ENCODE peak calls at places on chromosomes 2 and 18, in eight cellular contexts. I is naive thymus-derived CD4-positive, alpha-beta T cell; L is thyroid gland; K is breast epithelium; T is transverse colon; R is A549; J is CD8-positive, alpha-beta T cell; X is Peyer's patch. S is an unnamed sample.

GRCh38 chr18:69161383-69162028 is 239.2 kb upstream of the DOK6 start:
- DNase-seq in T (no peak), L (no peak), K (no peak), X (no peak), J (no peak), R (peak; percentile 1), I (no peak), S (no peak)

GRCh38 chr2:218397502-218398436 is 1.9 kb upstream of the CTDSP1 start:
- DNase-seq in T (peak; percentile 82), L (peak; percentile 88), R (peak; percentile 87), X (peak; percentile 85), I (peak; percentile 33), J (no peak), K (no peak), S (peak; percentile 68)

GRCh38 chr2:5373200-5373599 is 319.0 kb upstream of the SOX11 start:
- DNase-seq in R (no peak), J (no peak), L (no peak), T (no peak), I (no peak), X (no peak), K (no peak), S (no peak)

GRCh38 chr2:11680181-11680900 is 10.3 kb upstream of the NTSR2 start:
- DNase-seq in J (no peak), I (no peak), L (no peak), R (no peak), K (no peak), T (no peak), X (peak; percentile 45), S (no peak)

GRCh38 chr18:59957957-59958356 is 58.2 kb downstream of the PMAIP1 start:
- DNase-seq in R (peak; percentile 5), J (no peak), X (peak; percentile 61), T (peak; percentile 47), I (no peak), L (peak; percentile 17), K (no peak), S (no peak)

GRCh38 chr2:227460079-227460485 is 11.9 kb upstream of the AGFG1 start:
- DNase-seq in R (no peak), K (no peak), T (no peak), X (no peak), J (peak; percentile 14), I (peak; percentile 18), L (no peak), S (peak; percentile 53)

GRCh38 chr2:232592687-232593407 is 40.6 kb upstream of the EFHD1 start:
- DNase-seq in T (peak; percentile 68), R (peak; percentile 77), J (no peak), I (no peak), X (peak; percentile 73), K (no peak), L (no peak), S (no peak)

GRCh38 chr2:60465736-60466135 is 87.7 kb downstream of the BCL11A start:
- DNase-seq in I (no peak), K (no peak), J (no peak), R (no peak), X (no peak), L (no peak), T (no peak), S (no peak)

GRCh38 chr2:35035883-35036282 is 1319.7 kb upstream of the CRIM1 start:
- DNase-seq in X (no peak), K (no peak), J (no peak), L (no peak), T (no peak), R (peak; percentile 61), I (no peak), S (no peak)

GRCh38 chr18:295756-296155 is 27.9 kb upstream of the THOC1 start:
- DNase-seq in J (no peak), R (no peak), T (no peak), K (no peak), X (no peak), L (no peak), I (no peak), S (no peak)

GRCh38 chr2:72984172-72984671 is 66.9 kb downstream of the EMX1 start:
- DNase-seq in R (no peak), L (no peak), T (no peak), J (no peak), K (no peak), I (no peak), X (peak; percentile 18), S (no peak)

GRCh38 chr2:72982781-72983499 is 65.6 kb downstream of the EMX1 start:
- DNase-seq in L (no peak), T (no peak), J (no peak), I (no peak), X (peak; percentile 31), R (no peak), K (no peak), S (no peak)

GRCh38 chr2:72983500-72984039 is 66.3 kb downstream of the EMX1 start:
- DNase-seq in L (no peak), T (peak; percentile 53), I (no peak), R (no peak), X (peak; percentile 69), J (no peak), K (no peak), S (no peak)

GRCh38 chr2:72985891-72986683 is 68.8 kb downstream of the EMX1 start:
- DNase-seq in J (no peak), T (no peak), X (peak; percentile 25), I (no peak), R (no peak), K (no peak), L (no peak), S (no peak)

GRCh38 chr2:72985136-72985535 is 67.8 kb downstream of the EMX1 start:
- DNase-seq in T (no peak), L (no peak), I (no peak), J (no peak), X (peak; percentile 21), R (no peak), K (no peak), S (no peak)
- H3K4me1 ChIP-seq in T (no peaks in the 10 kb centered on the region), L (no peaks in the 10 kb centered on the region), I (no peaks in the 10 kb centered on the region), J (no peaks in the 10 kb centered on the region), X (no peaks in the 10 kb centered on the region), R (peaks cover 7% of the 10 kb centered on the region), K (peaks cover 7% of the 10 kb centered on the region), S (no peaks in the 10 kb centered on the region)

GRCh38 chr2:233966388-233966787 is 49.2 kb downstream of the TRPM8 start:
- DNase-seq in I (no peak), J (no peak), T (no peak), K (no peak), X (no peak), L (no peak), R (no peak), S (no peak)

GRCh38 chr2:233961905-233962304 is 44.7 kb downstream of the TRPM8 start:
- DNase-seq in L (no peak), X (no peak), I (no peak), J (no peak), R (no peak), K (no peak), T (no peak), S (no peak)

GRCh38 chr2:233964581-233964980 is 47.4 kb downstream of the TRPM8 start:
- DNase-seq in R (no peak), T (no peak), K (no peak), J (no peak), X (no peak), I (no peak), L (no peak), S (no peak)

GRCh38 chr2:233967163-233967562 is 50.0 kb downstream of the TRPM8 start:
- DNase-seq in T (no peak), I (no peak), K (no peak), R (no peak), J (no peak), L (no peak), X (no peak), S (no peak)

DNA sequence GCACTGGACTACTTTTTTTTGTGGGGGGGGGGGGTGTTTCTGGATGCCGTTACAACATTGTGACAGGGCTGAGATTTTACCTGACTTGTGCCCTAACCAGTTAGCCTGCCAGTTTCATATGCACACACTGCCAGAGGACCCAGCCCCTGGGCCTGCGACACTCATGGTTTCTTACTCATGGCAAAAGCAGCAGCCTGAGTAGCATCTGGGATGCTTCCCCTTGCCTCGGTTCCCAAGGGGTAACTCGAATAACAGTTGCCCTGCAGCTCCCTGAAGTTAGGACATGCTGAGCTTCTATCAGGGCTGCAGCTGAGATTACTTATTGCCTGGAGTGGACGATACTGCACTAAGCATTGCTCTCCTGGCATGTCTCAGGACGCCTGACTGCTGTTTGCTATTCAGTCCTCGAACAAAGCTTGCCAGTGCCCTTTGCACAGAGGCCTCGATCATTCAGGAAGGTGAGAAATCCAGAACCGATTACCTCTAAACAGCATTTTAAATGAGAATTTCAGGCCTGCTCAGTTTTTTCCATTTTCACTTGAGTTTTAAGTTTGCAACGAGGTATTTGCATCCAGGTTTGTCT is 48.0 kb downstream of the TRPM8 start:
- DNase-seq in R (no peak), I (no peak), X (no peak), J (no peak), K (no peak), L (no peak), T (no peak), S (no peak)
- H3K27ac ChIP-seq in R (peak overlapping the region; percentile 15), I (no peak overlapping the region), X (no peak overlapping the region), J (no peak overlapping the region), K (no peak overlapping the region), L (no peak overlapping the region), T (no peak overlapping the region), S (no peak overlapping the region)

GRCh38 chr2:68870215-68870614 is 982 bp downstream of the BMP10 start:
- DNase-seq in I (no peak), K (no peak), R (no peak), J (no peak), L (no peak), T (no peak), X (no peak), S (no peak)
- H3K4me3 ChIP-seq in I (no peak overlapping the region), K (no peak overlapping the region), R (no peak overlapping the region), J (no peak overlapping the region), L (no peak overlapping the region), T (no peak overlapping the region), X (no peak overlapping the region), S (no peak overlapping the region)

GRCh38 chr2:37655442-37655841 is 16.0 kb downstream of the CDC42EP3 start:
- DNase-seq in K (no peak), L (no peak), T (no peak), I (no peak), R (no peak), J (no peak), X (no peak), S (no peak)

GRCh38 chr2:37656512-37657423 is 14.7 kb downstream of the CDC42EP3 start:
- DNase-seq in R (no peak), K (no peak), I (no peak), X (no peak), L (no peak), J (no peak), T (no peak), S (no peak)

GRCh38 chr2:37657471-37657870 is 14.0 kb downstream of the CDC42EP3 start:
- DNase-seq in J (no peak), I (no peak), R (no peak), X (no peak), K (no peak), L (no peak), T (no peak), S (no peak)

GRCh38 chr2:37659723-37660122 is 11.7 kb downstream of the CDC42EP3 start:
- DNase-seq in I (no peak), R (no peak), T (no peak), L (no peak), K (no peak), J (no peak), X (no peak), S (no peak)

DNA sequence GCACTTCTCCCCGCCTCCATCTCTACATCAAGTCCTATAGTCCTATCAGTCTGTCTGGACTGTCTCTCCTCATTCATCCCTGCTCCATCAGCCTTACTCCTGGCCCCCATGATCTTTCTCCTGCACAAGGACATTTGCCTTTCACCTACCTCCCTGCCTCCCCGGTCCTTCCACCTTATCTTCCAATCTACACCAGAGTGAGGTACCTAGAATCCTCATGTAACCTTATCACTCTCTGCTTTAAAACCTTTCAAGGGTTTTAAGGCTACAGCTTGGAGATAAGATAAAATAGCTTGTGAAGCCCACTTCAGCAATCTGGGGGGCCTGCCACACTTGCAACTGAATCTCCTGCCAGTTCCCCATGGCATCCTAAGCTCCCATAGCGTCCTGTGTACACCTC is 12.8 kb downstream of the CDC42EP3 start:
- DNase-seq in K (no peak), L (no peak), T (no peak), X (no peak), J (no peak), I (no peak), R (no peak), S (no peak)
- H3K4me1 ChIP-seq in K (peaks cover 6% of the 10 kb centered on the region), L (peaks cover 14% of the 10 kb centered on the region), T (peaks cover 16% of the 10 kb centered on the region), X (peaks cover 20% of the 10 kb centered on the region), J (peaks cover 71% of the 10 kb centered on the region), I (peaks cover 40% of the 10 kb centered on the region), R (peaks cover 69% of the 10 kb centered on the region), S (peaks cover 98% of the 10 kb centered on the region)

S was measured in CD4-positive, alpha-beta memory T cell.